ENCODE peak calls at places on chromosomes 7 and 10, in five cellular contexts. B is neuronal stem cell, Z is IMR-90, H is trophoblast cell, M is H1. D is an unnamed sample. For H3K36me3, the result is how much of the 10 kb centered on the place peaks cover.

GRCh38 chr10:30805061-30805460 is 175.5 kb upstream of the LYZL2 start:
- DNase-seq in B (no peak), Z (no peak), H (no peak), M (no peak), D (no peak)

GRCh38 chr10:86827639-86828038 is 71.2 kb downstream of the BMPR1A start:
- DNase-seq in B (no peak), Z (no peak), H (no peak), M (no peak), D (no peak)

GRCh38 chr7:73742753-73743641 is 4.4 kb upstream of the ABHD11 start:
- DNase-seq in B (peak), Z (no peak), H (peak), M (peak), D (peak)

GRCh38 chr7:18426564-18427226 is 68.9 kb upstream of the HDAC9 start:
- DNase-seq in B (no peak), Z (peak), H (no peak), M (no peak), D (peak)

GRCh38 chr7:44967571-44968446 is 11.0 kb downstream of the MYO1G start:
- DNase-seq in B (no peak), Z (no peak), H (no peak), M (peak), D (no peak)

GRCh38 chr10:93337309-93337721 is 144.8 kb downstream of the MYOF start:
- DNase-seq in B (no peak), Z (no peak), H (no peak), M (no peak), D (no peak)

GRCh38 chr7:66352071-66352470 is 146.9 kb downstream of the TPST1 start:
- DNase-seq in B (no peak), Z (no peak), H (no peak), M (no peak), D (peak)

GRCh38 chr10:124543971-124544370 is 82.3 kb downstream of the LHPP start:
- DNase-seq in B (no peak), Z (no peak), H (no peak), M (no peak), D (no peak)

GRCh38 chr7:98110249-98111022 is 3.8 kb downstream of the LMTK2 start:
- DNase-seq in B (no peak), Z (peak), H (no peak), M (no peak), D (no peak)

GRCh38 chr10:27513451-27514191 is 9.5 kb downstream of the RAB18 start:
- DNase-seq in B (no peak), Z (peak), H (peak), M (no peak), D (peak)

GRCh38 chr7:30929686-30930085 is 18.0 kb downstream of the AQP1 start:
- DNase-seq in B (no peak), Z (no peak), H (no peak), M (peak), D (no peak)

GRCh38 chr10:50470798-50471582 is 152.8 kb downstream of the SGMS1 start:
- DNase-seq in B (no peak), Z (peak), H (peak), M (no peak), D (no peak)

DNA sequence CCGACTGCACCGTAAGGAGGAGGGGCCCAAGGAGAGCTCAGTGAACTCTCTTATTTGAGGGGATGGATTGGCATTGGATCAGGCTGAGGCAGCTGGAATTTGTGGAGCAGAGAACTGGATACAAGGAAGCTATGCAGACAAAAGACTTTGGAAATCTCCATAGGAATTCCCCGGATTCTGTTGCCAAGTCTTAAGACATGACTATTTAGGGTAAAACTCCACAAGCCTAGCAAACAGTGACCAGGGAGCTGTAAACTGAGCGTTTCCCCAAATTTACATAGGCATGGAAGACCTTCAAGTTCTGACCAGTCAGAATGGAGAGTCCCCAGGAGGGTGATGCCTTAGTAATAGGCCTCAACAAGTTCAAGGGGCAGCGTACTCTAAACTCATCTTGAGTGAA is 82.5 kb upstream of the PCBD1 start:
- DNase-seq in B (no peak), Z (peak), H (no peak), M (no peak), D (no peak)
- H4K91ac ChIP-seq in B (no peak), Z (no peak), H (no peak), M (no peak), D (no peak)

GRCh38 chr10:6213257-6213905 is 10.6 kb downstream of the PFKFB3 start:
- DNase-seq in B (no peak), Z (no peak), H (no peak), M (no peak), D (no peak)
- H3K36me3 ChIP-seq in B (half or more), Z (under half), H (half or more), M (under half), D (under half)

GRCh38 chr10:102208311-102209035 is 17.6 kb upstream of the ELOVL3 start:
- DNase-seq in B (no peak), Z (peak), H (no peak), M (no peak), D (no peak)
- H4K91ac ChIP-seq in B (no peak), Z (no peak), H (no peak), M (no peak), D (no peak)

GRCh38 chr10:3776796-3777571 is 8.0 kb downstream of the KLF6 start:
- DNase-seq in B (no peak), Z (peak), H (peak), M (no peak), D (peak)

GRCh38 chr10:3780056-3780765 is 4.8 kb downstream of the KLF6 start:
- DNase-seq in B (no peak), Z (peak), H (peak), M (no peak), D (peak)

GRCh38 chr10:3777876-3778707 is 6.9 kb downstream of the KLF6 start:
- DNase-seq in B (no peak), Z (peak), H (no peak), M (no peak), D (peak)

GRCh38 chr10:3779146-3779707 is 5.8 kb downstream of the KLF6 start:
- DNase-seq in B (no peak), Z (peak), H (no peak), M (no peak), D (peak)

GRCh38 chr10:3778708-3779108 is 6.3 kb downstream of the KLF6 start:
- DNase-seq in B (no peak), Z (peak), H (no peak), M (no peak), D (no peak)
- H3K36me3 ChIP-seq in B (half or more), Z (half or more), H (under half), M (half or more), D (under half)

GRCh38 chr10:127874966-127875765 is 17.6 kb downstream of the CLRN3 start:
- DNase-seq in B (no peak), Z (no peak), H (no peak), M (peak), D (no peak)

GRCh38 chr10:127872011-127872741 is 20.6 kb downstream of the CLRN3 start:
- DNase-seq in B (no peak), Z (peak), H (no peak), M (peak), D (no peak)

GRCh38 chr10:127871631-127872010 is 21.1 kb downstream of the CLRN3 start:
- DNase-seq in B (no peak), Z (no peak), H (no peak), M (no peak), D (no peak)

GRCh38 chr10:127873901-127874470 is 18.8 kb downstream of the CLRN3 start:
- DNase-seq in B (no peak), Z (no peak), H (no peak), M (no peak), D (no peak)

DNA sequence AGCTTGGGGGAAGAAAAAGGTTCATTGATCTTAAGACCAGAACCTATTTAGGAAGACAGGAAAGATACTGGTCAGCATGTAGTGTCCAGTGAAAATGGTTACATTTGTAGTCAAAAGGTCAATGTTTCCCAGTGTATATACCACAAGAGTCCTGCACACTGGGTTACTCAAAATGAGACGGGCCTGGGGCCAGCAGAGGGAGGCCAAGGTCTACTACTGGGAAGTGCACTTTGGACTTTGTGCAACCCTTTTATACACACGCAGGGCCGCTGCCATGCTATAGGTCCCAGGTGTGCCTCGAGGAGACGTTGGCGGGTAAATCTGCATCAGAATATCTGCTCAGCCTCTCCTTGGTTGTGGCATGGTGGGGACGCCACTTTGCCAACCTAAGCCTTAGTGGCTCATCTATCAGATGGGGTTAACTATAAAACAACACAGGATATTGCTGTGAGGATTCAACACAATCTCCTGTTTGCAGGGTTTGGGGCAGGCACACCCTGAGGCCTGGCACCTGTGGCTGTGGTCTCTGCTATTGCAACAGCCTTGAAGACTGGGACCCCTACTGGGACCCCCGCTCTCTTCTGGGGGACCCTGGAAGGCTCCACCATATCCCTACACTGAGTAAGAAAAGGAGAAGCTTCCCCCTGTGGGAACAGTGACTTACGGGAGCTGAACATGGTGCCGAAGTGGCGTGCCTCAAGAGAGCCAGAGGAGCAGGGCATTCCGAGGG is 19.7 kb downstream of the CLRN3 start:
- DNase-seq in B (no peak), Z (no peak), H (no peak), M (peak), D (peak)
- H4K91ac ChIP-seq in B (no peak), Z (no peak), H (no peak), M (no peak), D (no peak)

GRCh38 chr7:4765776-4766490 is 9.5 kb upstream of the AP5Z1 start:
- DNase-seq in B (no peak), Z (no peak), H (no peak), M (peak), D (no peak)
- H3K36me3 ChIP-seq in B (half or more), Z (half or more), H (under half), M (under half), D (half or more)

GRCh38 chr7:42878303-42878702 is 33.6 kb downstream of the C7orf25 start:
- DNase-seq in B (no peak), Z (no peak), H (no peak), M (no peak), D (no peak)
- H4K91ac ChIP-seq in B (no peak), Z (no peak), H (no peak), M (peak), D (no peak)

GRCh38 chr7:139619367-139619657 is 95.8 kb downstream of the CLEC2L start:
- DNase-seq in B (no peak), Z (peak), H (no peak), M (no peak), D (peak)

GRCh38 chr7:139618482-139619366 is 95.2 kb downstream of the CLEC2L start:
- DNase-seq in B (peak), Z (peak), H (no peak), M (peak), D (peak)

GRCh38 chr7:139623518-139623917 is 100.0 kb downstream of the CLEC2L start:
- DNase-seq in B (no peak), Z (peak), H (no peak), M (no peak), D (peak)

GRCh38 chr7:139617074-139617473 is 93.6 kb downstream of the CLEC2L start:
- DNase-seq in B (no peak), Z (no peak), H (no peak), M (no peak), D (no peak)

DNA sequence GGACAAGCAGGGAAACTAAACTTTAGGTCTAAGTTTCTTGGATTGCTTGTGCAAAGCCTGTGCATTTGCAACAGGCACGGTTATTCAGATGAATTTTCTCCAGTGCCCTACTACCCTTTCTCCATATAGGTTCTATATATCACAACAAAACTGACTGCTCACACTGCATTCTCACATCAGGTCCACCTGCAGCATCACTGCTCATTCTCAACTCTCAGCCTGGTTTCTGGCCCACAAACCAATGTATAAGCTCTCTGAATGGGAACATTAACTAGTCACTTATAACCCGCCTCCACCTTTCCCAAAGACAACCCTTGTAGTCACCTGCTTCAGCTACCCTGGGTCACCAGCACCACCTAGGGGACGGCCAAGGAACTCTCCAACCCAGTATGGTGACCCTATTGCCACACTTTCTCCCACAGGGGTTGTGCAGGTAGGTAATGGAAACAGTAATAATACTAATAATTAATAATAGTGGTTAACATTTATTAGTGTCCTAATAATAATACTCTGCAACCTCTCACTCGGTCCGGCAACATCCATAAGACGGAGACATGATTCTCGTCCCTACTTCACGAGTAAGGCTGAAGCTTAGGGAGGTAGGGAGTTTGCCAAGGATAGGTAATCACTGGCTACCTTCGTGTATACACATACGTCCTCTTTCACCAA is 97.3 kb downstream of the CLEC2L start:
- DNase-seq in B (no peak), Z (peak), H (peak), M (peak), D (peak)
- H3K36me3 ChIP-seq in B (half or more), Z (half or more), H (under half), M (under half), D (half or more)

GRCh38 chr7:143375298-143376034 is 5.7 kb upstream of the ZYX start:
- DNase-seq in B (no peak), Z (no peak), H (no peak), M (no peak), D (no peak)
- H4K91ac ChIP-seq in B (no peak), Z (peak), H (no peak), M (peak), D (peak)

GRCh38 chr7:157394246-157395191 is 57.7 kb downstream of the DNAJB6 start:
- DNase-seq in B (no peak), Z (peak), H (no peak), M (no peak), D (peak)

GRCh38 chr7:157392256-157393037 is 55.6 kb downstream of the DNAJB6 start:
- DNase-seq in B (no peak), Z (no peak), H (no peak), M (no peak), D (no peak)

GRCh38 chr7:157386979-157387800 is 50.4 kb downstream of the DNAJB6 start:
- DNase-seq in B (peak), Z (peak), H (peak), M (peak), D (peak)

GRCh38 chr7:157391036-157391710 is 54.4 kb downstream of the DNAJB6 start:
- DNase-seq in B (no peak), Z (no peak), H (no peak), M (no peak), D (no peak)

DNA sequence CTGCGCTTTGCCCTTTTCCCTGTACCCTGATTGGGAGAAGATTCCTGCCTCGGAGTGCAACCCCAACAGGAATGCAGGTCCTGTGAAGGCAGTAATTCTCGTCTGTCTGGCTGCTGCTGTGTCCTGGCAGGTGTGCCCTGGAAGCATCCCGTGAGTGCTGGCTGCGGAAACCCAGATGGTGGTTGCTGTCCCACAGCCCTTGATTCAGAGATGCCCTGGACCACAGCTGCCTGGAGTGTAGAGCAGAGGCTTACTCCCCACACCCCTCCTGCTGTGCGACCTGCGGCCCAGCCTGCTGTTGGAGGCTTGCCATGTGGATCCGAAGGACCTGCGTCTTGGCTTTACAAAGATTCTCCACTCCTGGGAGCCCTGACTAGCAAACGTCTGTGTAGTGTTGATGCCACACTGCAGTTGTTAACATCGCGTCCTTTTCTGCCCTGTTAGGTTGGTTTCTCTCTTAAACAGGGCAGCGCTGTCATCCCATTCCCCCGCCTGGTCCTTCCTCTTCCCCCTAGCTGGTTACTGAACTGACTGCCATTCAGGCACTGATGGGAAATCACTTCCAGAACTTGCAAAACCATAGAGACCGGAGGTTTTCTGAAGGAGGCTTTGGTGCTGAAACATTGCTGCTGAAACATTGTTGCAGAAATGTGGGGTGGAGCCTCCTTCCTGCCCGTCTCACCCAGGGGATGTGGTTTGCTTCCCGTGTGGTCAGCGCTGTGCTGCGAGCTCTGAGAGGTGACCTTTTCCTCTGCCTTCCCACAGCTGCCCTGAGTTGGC is 53.3 kb downstream of the DNAJB6 start:
- DNase-seq in B (no peak), Z (no peak), H (peak), M (no peak), D (peak)
- H3K36me3 ChIP-seq in B (half or more), Z (under half), H (under half), M (half or more), D (half or more)

D was measured in mesenchymal stem cell.